ENCODE peak calls at places on chromosomes 4 and X, in eight cellular contexts. One of them, this sample, is unnamed. For H3K9me3, the result is how much of the 10 kb centered on the place peaks cover.

GRCh38 chr4:153741529-153741928 is 18.3 kb downstream of the RNF175 start:
- DNase-seq in CD8-positive, alpha-beta memory T cell: no peak
- DNase-seq in right cardiac atrium: no peak
- DNase-seq in heart right ventricle: no peak
- DNase-seq in hepatocyte: no peak
- DNase-seq in mammary epithelial cell: no peak
- DNase-seq in CD8-positive, alpha-beta T cell: no peak
- DNase-seq in left ventricle myocardium inferior: no peak
- DNase-seq in this sample: no peak

GRCh38 chr4:13530823-13531608 is 13.3 kb downstream of the NKX3-2 start:
- DNase-seq in CD8-positive, alpha-beta memory T cell: no peak
- DNase-seq in left ventricle myocardium inferior: no peak
- DNase-seq in right cardiac atrium: no peak
- DNase-seq in mammary epithelial cell: no peak
- DNase-seq in heart right ventricle: no peak
- DNase-seq in hepatocyte: no peak
- DNase-seq in CD8-positive, alpha-beta T cell: no peak
- DNase-seq in this sample: no peak

GRCh38 chr4:26860922-26861433 is 337 bp downstream of the STIM2 start:
- DNase-seq in right cardiac atrium: peak
- DNase-seq in mammary epithelial cell: peak
- DNase-seq in heart right ventricle: peak
- DNase-seq in CD8-positive, alpha-beta memory T cell: peak
- DNase-seq in hepatocyte: peak
- DNase-seq in CD8-positive, alpha-beta T cell: peak
- DNase-seq in left ventricle myocardium inferior: peak
- DNase-seq in this sample: peak

GRCh38 chrX:132059973-132060540 is 37.0 kb downstream of the STK26 start:
- DNase-seq in CD8-positive, alpha-beta memory T cell: no peak
- DNase-seq in right cardiac atrium: no peak
- DNase-seq in mammary epithelial cell: no peak
- DNase-seq in hepatocyte: no peak
- DNase-seq in left ventricle myocardium inferior: no peak
- DNase-seq in CD8-positive, alpha-beta T cell: no peak
- DNase-seq in heart right ventricle: no peak
- DNase-seq in this sample: no peak

GRCh38 chr4:78156520-78156919 is 99.4 kb downstream of the FRAS1 start:
- DNase-seq in hepatocyte: no peak
- DNase-seq in CD8-positive, alpha-beta T cell: no peak
- DNase-seq in left ventricle myocardium inferior: no peak
- DNase-seq in mammary epithelial cell: no peak
- DNase-seq in CD8-positive, alpha-beta memory T cell: no peak
- DNase-seq in heart right ventricle: no peak
- DNase-seq in right cardiac atrium: no peak
- DNase-seq in this sample: no peak

GRCh38 chr4:142274137-142274536 is 572.0 kb downstream of the INPP4B start:
- DNase-seq in mammary epithelial cell: peak
- DNase-seq in CD8-positive, alpha-beta T cell: no peak
- DNase-seq in right cardiac atrium: no peak
- DNase-seq in hepatocyte: no peak
- DNase-seq in left ventricle myocardium inferior: no peak
- DNase-seq in CD8-positive, alpha-beta memory T cell: no peak
- DNase-seq in heart right ventricle: no peak
- DNase-seq in this sample: no peak

GRCh38 chrX:78997870-78998558 is 52.8 kb downstream of the P2RY10 start:
- DNase-seq in left ventricle myocardium inferior: no peak
- DNase-seq in hepatocyte: no peak
- DNase-seq in mammary epithelial cell: no peak
- DNase-seq in right cardiac atrium: no peak
- DNase-seq in CD8-positive, alpha-beta T cell: peak
- DNase-seq in CD8-positive, alpha-beta memory T cell: peak
- DNase-seq in heart right ventricle: no peak
- DNase-seq in this sample: no peak

GRCh38 chrX:72545990-72546389 is 26.7 kb downstream of the HDAC8 start:
- DNase-seq in CD8-positive, alpha-beta memory T cell: no peak
- DNase-seq in mammary epithelial cell: no peak
- DNase-seq in CD8-positive, alpha-beta T cell: no peak
- DNase-seq in heart right ventricle: no peak
- DNase-seq in hepatocyte: no peak
- DNase-seq in left ventricle myocardium inferior: no peak
- DNase-seq in right cardiac atrium: no peak
- DNase-seq in this sample: no peak

GRCh38 chr4:100841911-100842310 is 324.1 kb upstream of the EMCN start:
- DNase-seq in hepatocyte: no peak
- DNase-seq in mammary epithelial cell: no peak
- DNase-seq in CD8-positive, alpha-beta memory T cell: no peak
- DNase-seq in left ventricle myocardium inferior: no peak
- DNase-seq in heart right ventricle: no peak
- DNase-seq in CD8-positive, alpha-beta T cell: no peak
- DNase-seq in right cardiac atrium: no peak
- DNase-seq in this sample: no peak

GRCh38 chr4:109966891-109967481 is 54.3 kb downstream of the EGF start:
- DNase-seq in hepatocyte: no peak
- DNase-seq in CD8-positive, alpha-beta T cell: no peak
- DNase-seq in right cardiac atrium: no peak
- DNase-seq in left ventricle myocardium inferior: no peak
- DNase-seq in heart right ventricle: no peak
- DNase-seq in mammary epithelial cell: no peak
- DNase-seq in CD8-positive, alpha-beta memory T cell: no peak
- DNase-seq in this sample: no peak

GRCh38 chrX:110561036-110561435 is 202.4 kb downstream of the RTL9 start:
- DNase-seq in heart right ventricle: no peak
- DNase-seq in hepatocyte: no peak
- DNase-seq in left ventricle myocardium inferior: no peak
- DNase-seq in CD8-positive, alpha-beta memory T cell: no peak
- DNase-seq in CD8-positive, alpha-beta T cell: no peak
- DNase-seq in right cardiac atrium: no peak
- DNase-seq in mammary epithelial cell: no peak
- DNase-seq in this sample: peak

GRCh38 chr4:40909363-40909876 is 159.7 kb downstream of the NSUN7 start:
- DNase-seq in left ventricle myocardium inferior: no peak
- DNase-seq in mammary epithelial cell: peak
- DNase-seq in CD8-positive, alpha-beta T cell: no peak
- DNase-seq in heart right ventricle: no peak
- DNase-seq in hepatocyte: peak
- DNase-seq in CD8-positive, alpha-beta memory T cell: no peak
- DNase-seq in right cardiac atrium: no peak
- DNase-seq in this sample: peak

GRCh38 chr4:20126906-20127305 is 124.8 kb upstream of the SLIT2 start:
- DNase-seq in left ventricle myocardium inferior: no peak
- DNase-seq in CD8-positive, alpha-beta T cell: no peak
- DNase-seq in right cardiac atrium: no peak
- DNase-seq in hepatocyte: no peak
- DNase-seq in mammary epithelial cell: peak
- DNase-seq in CD8-positive, alpha-beta memory T cell: no peak
- DNase-seq in heart right ventricle: no peak
- DNase-seq in this sample: no peak

GRCh38 chr4:76601791-76602190 is 166.8 kb downstream of the SHROOM3 start:
- DNase-seq in right cardiac atrium: no peak
- DNase-seq in heart right ventricle: no peak
- DNase-seq in CD8-positive, alpha-beta memory T cell: no peak
- DNase-seq in mammary epithelial cell: no peak
- DNase-seq in hepatocyte: no peak
- DNase-seq in left ventricle myocardium inferior: no peak
- DNase-seq in CD8-positive, alpha-beta T cell: no peak
- DNase-seq in this sample: no peak

GRCh38 chr4:53364624-53365023 is 1.2 kb downstream of the SCFD2 start:
- DNase-seq in heart right ventricle: no peak
- DNase-seq in mammary epithelial cell: no peak
- DNase-seq in CD8-positive, alpha-beta T cell: no peak
- DNase-seq in left ventricle myocardium inferior: no peak
- DNase-seq in right cardiac atrium: no peak
- DNase-seq in hepatocyte: no peak
- DNase-seq in CD8-positive, alpha-beta memory T cell: no peak
- DNase-seq in this sample: no peak

GRCh38 chr4:53365486-53366300 is at the start of gene SCFD2:
- DNase-seq in heart right ventricle: peak
- DNase-seq in left ventricle myocardium inferior: peak
- DNase-seq in mammary epithelial cell: peak
- DNase-seq in right cardiac atrium: peak
- DNase-seq in CD8-positive, alpha-beta T cell: peak
- DNase-seq in CD8-positive, alpha-beta memory T cell: peak
- DNase-seq in hepatocyte: peak
- DNase-seq in this sample: peak

GRCh38 chr4:53362093-53362492 is 3.8 kb downstream of the SCFD2 start:
- DNase-seq in right cardiac atrium: no peak
- DNase-seq in mammary epithelial cell: no peak
- DNase-seq in CD8-positive, alpha-beta memory T cell: no peak
- DNase-seq in heart right ventricle: no peak
- DNase-seq in CD8-positive, alpha-beta T cell: no peak
- DNase-seq in left ventricle myocardium inferior: no peak
- DNase-seq in hepatocyte: no peak
- DNase-seq in this sample: no peak

GRCh38 chr4:53365121-53365485 is 758 bp downstream of the SCFD2 start:
- DNase-seq in CD8-positive, alpha-beta memory T cell: no peak
- DNase-seq in hepatocyte: peak
- DNase-seq in CD8-positive, alpha-beta T cell: no peak
- DNase-seq in left ventricle myocardium inferior: no peak
- DNase-seq in mammary epithelial cell: peak
- DNase-seq in right cardiac atrium: no peak
- DNase-seq in heart right ventricle: no peak
- DNase-seq in this sample: peak

DNA sequence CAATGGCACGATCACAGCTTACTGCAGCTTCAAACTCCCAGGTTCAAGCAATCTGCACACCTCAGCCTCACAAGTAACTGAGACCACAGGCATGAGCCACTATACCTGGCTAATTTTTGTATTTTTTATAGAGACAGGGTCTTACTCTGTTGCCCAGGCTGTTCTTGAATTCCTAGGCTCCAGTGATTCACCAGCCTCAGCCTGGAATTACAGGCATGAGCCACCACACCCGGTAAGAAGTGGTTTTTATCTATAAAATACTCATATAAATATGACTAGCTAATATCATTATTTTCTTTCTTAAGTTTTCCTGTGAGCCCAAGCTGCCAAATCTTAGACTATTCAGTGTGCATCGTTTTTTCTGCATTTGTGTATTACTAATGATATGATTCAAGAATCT is 4.4 kb downstream of the SCFD2 start:
- DNase-seq in CD8-positive, alpha-beta memory T cell: no peak
- DNase-seq in hepatocyte: no peak
- DNase-seq in right cardiac atrium: no peak
- DNase-seq in heart right ventricle: no peak
- DNase-seq in left ventricle myocardium inferior: no peak
- DNase-seq in CD8-positive, alpha-beta T cell: no peak
- DNase-seq in mammary epithelial cell: peak
- DNase-seq in this sample: peak
- H3K4me3 ChIP-seq in CD8-positive, alpha-beta memory T cell: no peak
- H3K4me3 ChIP-seq in hepatocyte: no peak
- H3K4me3 ChIP-seq in right cardiac atrium: no peak
- H3K4me3 ChIP-seq in heart right ventricle: no peak
- H3K4me3 ChIP-seq in left ventricle myocardium inferior: no peak
- H3K4me3 ChIP-seq in CD8-positive, alpha-beta T cell: no peak
- H3K4me3 ChIP-seq in mammary epithelial cell: no peak
- H3K4me3 ChIP-seq in this sample: peak

GRCh38 chrX:101397779-101398178 is 7.0 kb downstream of the RPL36A start:
- DNase-seq in heart right ventricle: no peak
- DNase-seq in CD8-positive, alpha-beta T cell: no peak
- DNase-seq in left ventricle myocardium inferior: no peak
- DNase-seq in mammary epithelial cell: no peak
- DNase-seq in right cardiac atrium: no peak
- DNase-seq in CD8-positive, alpha-beta memory T cell: no peak
- DNase-seq in hepatocyte: peak
- DNase-seq in this sample: no peak
- H3K9me3 ChIP-seq in heart right ventricle: under half
- H3K9me3 ChIP-seq in CD8-positive, alpha-beta T cell: under half
- H3K9me3 ChIP-seq in left ventricle myocardium inferior: under half
- H3K9me3 ChIP-seq in mammary epithelial cell: under half
- H3K9me3 ChIP-seq in right cardiac atrium: under half
- H3K9me3 ChIP-seq in CD8-positive, alpha-beta memory T cell: under half
- H3K9me3 ChIP-seq in hepatocyte: under half
- H3K9me3 ChIP-seq in this sample: under half

DNA sequence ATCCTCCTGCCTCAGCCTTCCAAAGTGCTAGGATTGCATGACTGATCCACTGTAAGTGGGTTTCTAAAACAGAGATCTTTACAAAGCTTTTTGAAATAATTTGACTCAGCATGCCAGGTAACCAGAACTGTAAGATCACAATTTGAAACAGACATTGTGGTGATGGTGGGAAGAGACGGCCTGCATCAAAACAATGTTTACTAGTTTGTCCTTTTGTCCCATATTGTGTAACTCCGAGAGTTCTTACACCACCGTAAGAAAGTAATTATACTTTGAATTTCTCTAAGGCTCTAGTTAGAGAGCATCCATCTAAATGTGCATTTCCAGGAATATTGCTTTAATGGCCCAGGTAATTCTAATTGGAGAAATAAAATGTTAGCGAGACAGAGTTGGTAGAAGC is 594 bp upstream of the ARHGAP24 start:
- DNase-seq in heart right ventricle: no peak
- DNase-seq in mammary epithelial cell: no peak
- DNase-seq in right cardiac atrium: no peak
- DNase-seq in left ventricle myocardium inferior: no peak
- DNase-seq in hepatocyte: no peak
- DNase-seq in CD8-positive, alpha-beta memory T cell: no peak
- DNase-seq in CD8-positive, alpha-beta T cell: no peak
- DNase-seq in this sample: no peak
- H3K4me3 ChIP-seq in heart right ventricle: no peak
- H3K4me3 ChIP-seq in mammary epithelial cell: no peak
- H3K4me3 ChIP-seq in right cardiac atrium: peak
- H3K4me3 ChIP-seq in left ventricle myocardium inferior: peak
- H3K4me3 ChIP-seq in hepatocyte: no peak
- H3K4me3 ChIP-seq in CD8-positive, alpha-beta memory T cell: no peak
- H3K4me3 ChIP-seq in CD8-positive, alpha-beta T cell: no peak
- H3K4me3 ChIP-seq in this sample: peak

GRCh38 chrX:128021566-128021965 is 30.6 kb downstream of the ACTRT1 start:
- DNase-seq in mammary epithelial cell: no peak
- DNase-seq in heart right ventricle: no peak
- DNase-seq in left ventricle myocardium inferior: no peak
- DNase-seq in CD8-positive, alpha-beta T cell: no peak
- DNase-seq in hepatocyte: no peak
- DNase-seq in CD8-positive, alpha-beta memory T cell: no peak
- DNase-seq in right cardiac atrium: no peak
- DNase-seq in this sample: no peak

GRCh38 chrX:128019218-128019617 is 33.0 kb downstream of the ACTRT1 start:
- DNase-seq in left ventricle myocardium inferior: no peak
- DNase-seq in CD8-positive, alpha-beta T cell: no peak
- DNase-seq in heart right ventricle: no peak
- DNase-seq in hepatocyte: no peak
- DNase-seq in right cardiac atrium: no peak
- DNase-seq in mammary epithelial cell: no peak
- DNase-seq in CD8-positive, alpha-beta memory T cell: no peak
- DNase-seq in this sample: no peak

GRCh38 chrX:128020701-128021100 is 31.5 kb downstream of the ACTRT1 start:
- DNase-seq in heart right ventricle: no peak
- DNase-seq in right cardiac atrium: no peak
- DNase-seq in hepatocyte: peak
- DNase-seq in left ventricle myocardium inferior: no peak
- DNase-seq in CD8-positive, alpha-beta memory T cell: no peak
- DNase-seq in CD8-positive, alpha-beta T cell: no peak
- DNase-seq in mammary epithelial cell: peak
- DNase-seq in this sample: peak
- H3K9me3 ChIP-seq in heart right ventricle: under half
- H3K9me3 ChIP-seq in right cardiac atrium: under half
- H3K9me3 ChIP-seq in hepatocyte: under half
- H3K9me3 ChIP-seq in left ventricle myocardium inferior: under half
- H3K9me3 ChIP-seq in CD8-positive, alpha-beta memory T cell: under half
- H3K9me3 ChIP-seq in CD8-positive, alpha-beta T cell: under half
- H3K9me3 ChIP-seq in mammary epithelial cell: under half
- H3K9me3 ChIP-seq in this sample: under half

This sample was measured in MG63.